ENCODE peak calls at places on chromosomes 4 and X, in ten cellular contexts. J, P, D, Z, B, K, T, I, E and A are unnamed samples.

GRCh38 chr4:2936773-2937145 is 26.4 kb downstream of the NOP14 start:
- DNase-seq in J (peak), P (peak), D (peak), Z (peak), B (peak), K (no peak), T (peak), I (no peak), E (no peak), A (no peak)

GRCh38 chr4:75512336-75513211 is 1.6 kb downstream of the RCHY1 start:
- DNase-seq in J (peak), P (peak), D (peak), Z (no peak), B (no peak), K (no peak), T (no peak), I (peak), E (no peak), A (no peak)

GRCh38 chr4:11455201-11455835 is 26.6 kb upstream of the HS3ST1 start:
- DNase-seq in J (no peak), P (no peak), D (no peak), Z (no peak), B (no peak), K (peak), T (no peak), I (no peak), E (no peak), A (no peak)

GRCh38 chrX:48697182-48697727 is 721 bp downstream of the SUV39H1 start:
- DNase-seq in J (peak), P (no peak), D (no peak), Z (no peak), B (no peak), K (no peak), T (no peak), I (peak), E (no peak), A (no peak)

GRCh38 chr4:186878203-186878800 is 154.6 kb upstream of the FAT1 start:
- DNase-seq in J (no peak), P (peak), D (no peak), Z (no peak), B (no peak), K (no peak), T (no peak), I (no peak), E (no peak), A (no peak)

GRCh38 chr4:168076989-168077725 is 15.2 kb upstream of the ANXA10 start:
- DNase-seq in J (peak), P (peak), D (peak), Z (peak), B (no peak), K (peak), T (peak), I (peak), E (no peak), A (no peak)

GRCh38 chrX:111322231-111322855 is 52.1 kb upstream of the CAPN6 start:
- DNase-seq in J (peak), P (no peak), D (no peak), Z (no peak), B (no peak), K (no peak), T (no peak), I (no peak), E (no peak), A (no peak)

GRCh38 chr4:2413821-2414610 is 4.4 kb downstream of the ZFYVE28 start:
- DNase-seq in J (peak), P (no peak), D (peak), Z (peak), B (no peak), K (no peak), T (peak), I (no peak), E (no peak), A (no peak)

GRCh38 chrX:95716841-95717240 is 967.8 kb upstream of the DIAPH2 start:
- DNase-seq in J (no peak), P (no peak), D (no peak), Z (no peak), B (no peak), K (no peak), T (no peak), I (no peak), E (no peak), A (no peak)

GRCh38 chr4:77342170-77342810 is 185.3 kb downstream of the CCNG2 start:
- DNase-seq in J (no peak), P (no peak), D (no peak), Z (no peak), B (no peak), K (no peak), T (no peak), I (no peak), E (no peak), A (no peak)

GRCh38 chrX:100410083-100410590 is at the start of gene PCDH19:
- DNase-seq in J (no peak), P (no peak), D (peak), Z (peak), B (peak), K (no peak), T (peak), I (no peak), E (peak), A (no peak)

GRCh38 chrX:1618689-1619088 is 3.8 kb downstream of the ASMT start:
- DNase-seq in J (no peak), P (no peak), D (no peak), Z (no peak), B (no peak), K (no peak), T (no peak), I (no peak), E (no peak), A (no peak)

GRCh38 chr4:153683763-153684181 is 308 bp upstream of the TLR2 start:
- DNase-seq in J (no peak), P (no peak), D (no peak), Z (no peak), B (no peak), K (no peak), T (no peak), I (no peak), E (no peak), A (no peak)

GRCh38 chr4:174592985-174593335 is 70.7 kb upstream of the HPGD start:
- DNase-seq in J (peak), P (no peak), D (peak), Z (no peak), B (no peak), K (no peak), T (no peak), I (peak), E (no peak), A (no peak)

GRCh38 chr4:56906534-56906933 is 1.2 kb upstream of the REST start:
- DNase-seq in J (peak), P (peak), D (peak), Z (no peak), B (no peak), K (no peak), T (no peak), I (no peak), E (no peak), A (no peak)

GRCh38 chr4:5051692-5052423 is 578 bp downstream of the STK32B start:
- DNase-seq in J (peak), P (no peak), D (no peak), Z (peak), B (no peak), K (no peak), T (no peak), I (no peak), E (no peak), A (no peak)

GRCh38 chr4:173169428-173170209 is 1.0 kb downstream of the GALNT7 start:
- DNase-seq in J (peak), P (peak), D (peak), Z (peak), B (peak), K (no peak), T (peak), I (peak), E (peak), A (no peak)

GRCh38 chr4:31005037-31005436 is 284.9 kb downstream of the PCDH7 start:
- DNase-seq in J (no peak), P (no peak), D (no peak), Z (no peak), B (no peak), K (no peak), T (no peak), I (no peak), E (no peak), A (no peak)

GRCh38 chrX:150767475-150768131 is 74.4 kb downstream of the MTMR1 start:
- DNase-seq in J (peak), P (no peak), D (peak), Z (no peak), B (no peak), K (no peak), T (no peak), I (peak), E (no peak), A (no peak)

GRCh38 chrX:22338740-22339139 is 66.0 kb downstream of the CBLL2 start:
- DNase-seq in J (no peak), P (no peak), D (no peak), Z (no peak), B (no peak), K (no peak), T (no peak), I (peak), E (no peak), A (no peak)

GRCh38 chr4:55175779-55176231 is 50.4 kb upstream of the KDR start:
- DNase-seq in J (no peak), P (no peak), D (peak), Z (no peak), B (no peak), K (no peak), T (no peak), I (peak), E (no peak), A (no peak)

GRCh38 chrX:136275553-136275952 is 24.4 kb upstream of the MAP7D3 start:
- DNase-seq in J (no peak), P (no peak), D (no peak), Z (no peak), B (no peak), K (no peak), T (no peak), I (no peak), E (no peak), A (no peak)

GRCh38 chr4:97589481-97590196 is 553.6 kb downstream of the STPG2 start:
- DNase-seq in J (no peak), P (no peak), D (no peak), Z (no peak), B (no peak), K (no peak), T (no peak), I (no peak), E (no peak), A (no peak)

GRCh38 chr4:68267433-68267944 is 22.0 kb upstream of the TMPRSS11B start:
- DNase-seq in J (no peak), P (no peak), D (peak), Z (no peak), B (no peak), K (no peak), T (no peak), I (peak), E (no peak), A (no peak)

GRCh38 chr4:1233641-1234277 is 15.2 kb downstream of the CTBP1 start:
- DNase-seq in J (no peak), P (no peak), D (peak), Z (no peak), B (peak), K (no peak), T (no peak), I (no peak), E (no peak), A (no peak)

GRCh38 chr4:15965325-15965724 is 2.4 kb upstream of the FGFBP2 start:
- DNase-seq in J (no peak), P (no peak), D (no peak), Z (no peak), B (no peak), K (no peak), T (no peak), I (no peak), E (no peak), A (no peak)

GRCh38 chr4:164193676-164194075 is 560.3 kb upstream of the SMIM31 start:
- DNase-seq in J (no peak), P (no peak), D (no peak), Z (no peak), B (no peak), K (no peak), T (no peak), I (no peak), E (no peak), A (no peak)

GRCh38 chrX:39905475-39905889 is 192.3 kb downstream of the BCOR start:
- DNase-seq in J (no peak), P (no peak), D (peak), Z (no peak), B (no peak), K (no peak), T (no peak), I (peak), E (no peak), A (no peak)

GRCh38 chr4:74039065-74039763 is 725 bp upstream of the CXCL3 start:
- DNase-seq in J (peak), P (peak), D (peak), Z (no peak), B (no peak), K (no peak), T (no peak), I (no peak), E (no peak), A (no peak)

GRCh38 chr4:129821963-129822362 is 726.0 kb downstream of the C4orf33 start:
- DNase-seq in J (no peak), P (no peak), D (peak), Z (no peak), B (no peak), K (no peak), T (no peak), I (no peak), E (no peak), A (no peak)

GRCh38 chr4:152278172-152278504 is 257.8 kb downstream of the FBXW7 start:
- DNase-seq in J (no peak), P (no peak), D (no peak), Z (no peak), B (no peak), K (no peak), T (no peak), I (no peak), E (no peak), A (no peak)

GRCh38 chrX:78124304-78124703 is 15.1 kb downstream of the TAF9B start:
- DNase-seq in J (peak), P (no peak), D (peak), Z (no peak), B (no peak), K (no peak), T (no peak), I (no peak), E (no peak), A (no peak)

GRCh38 chr4:119648398-119648797 is 19.8 kb upstream of the PDE5A start:
- DNase-seq in J (no peak), P (no peak), D (no peak), Z (no peak), B (no peak), K (no peak), T (no peak), I (no peak), E (no peak), A (no peak)

GRCh38 chr4:63717384-63717783 is 691.9 kb downstream of the TECRL start:
- DNase-seq in J (peak), P (peak), D (peak), Z (no peak), B (no peak), K (no peak), T (no peak), I (no peak), E (no peak), A (no peak)

GRCh38 chrX:112642349-112642748 is 37.4 kb downstream of the LHFPL1 start:
- DNase-seq in J (peak), P (peak), D (peak), Z (peak), B (no peak), K (peak), T (peak), I (peak), E (no peak), A (no peak)

GRCh38 chr4:138804705-138805104 is 210.9 kb upstream of the NOCT start:
- DNase-seq in J (no peak), P (no peak), D (no peak), Z (no peak), B (no peak), K (no peak), T (no peak), I (no peak), E (no peak), A (no peak)

GRCh38 chr4:172177382-172177781 is 364.2 kb downstream of the GALNTL6 start:
- DNase-seq in J (no peak), P (no peak), D (no peak), Z (no peak), B (no peak), K (no peak), T (no peak), I (no peak), E (no peak), A (no peak)

GRCh38 chr4:137471895-137472294 is 60.4 kb downstream of the PCDH18 start:
- DNase-seq in J (no peak), P (no peak), D (no peak), Z (no peak), B (no peak), K (peak), T (no peak), I (peak), E (no peak), A (no peak)

GRCh38 chr4:117771647-117772337 is 262.5 kb upstream of the NDST3 start:
- DNase-seq in J (peak), P (no peak), D (no peak), Z (no peak), B (no peak), K (no peak), T (no peak), I (no peak), E (no peak), A (no peak)